ENCODE peak calls at places on chromosome 3, in ten cellular contexts. Q, D, E, R, M, F, I, V, A and O are unnamed samples.

GRCh38 chr3:23807161-23808015 is 1.6 kb downstream of the UBE2E1 start:
- DNase-seq in Q (no peak), A (peak), M (no peak), E (no peak), F (peak), I (peak), R (no peak), D (peak), V (no peak), O (no peak)

GRCh38 chr3:50630916-50631315 is 14.0 kb downstream of the MAPKAPK3 start:
- DNase-seq in D (no peak), I (no peak), E (no peak), M (no peak), A (no peak), Q (no peak), F (no peak), V (no peak), R (no peak), O (no peak)

GRCh38 chr3:172061724-172062184 is 22.4 kb downstream of the FNDC3B start:
- DNase-seq in I (peak), A (no peak), D (no peak), M (no peak), E (no peak), Q (no peak), R (no peak), F (no peak), V (no peak), O (no peak)

GRCh38 chr3:16423298-16423697 is 90.2 kb downstream of the RFTN1 start:
- DNase-seq in D (no peak), M (no peak), F (no peak), I (no peak), A (no peak), R (no peak), Q (no peak), E (no peak), V (no peak), O (no peak)

GRCh38 chr3:27093771-27094170 is 275.4 kb downstream of the NEK10 start:
- DNase-seq in R (no peak), M (no peak), V (no peak), F (no peak), Q (no peak), I (peak), E (no peak), A (no peak), D (no peak), O (no peak)

GRCh38 chr3:13791501-13792490 is 88.1 kb downstream of the WNT7A start:
- DNase-seq in I (no peak), A (no peak), Q (no peak), V (peak), M (no peak), F (no peak), E (no peak), R (no peak), D (no peak), O (no peak)

GRCh38 chr3:194809382-194809781 is 123.7 kb downstream of the FAM43A start:
- DNase-seq in F (no peak), I (no peak), E (no peak), R (no peak), A (peak), Q (no peak), M (no peak), D (no peak), V (peak), O (no peak)

GRCh38 chr3:97409612-97410011 is 354.9 kb upstream of the ARL6 start:
- DNase-seq in D (no peak), R (no peak), E (no peak), Q (no peak), M (no peak), A (no peak), F (no peak), I (no peak), V (no peak), O (no peak)

GRCh38 chr3:129402616-129403015 is 25.8 kb downstream of the EFCAB12 start:
- DNase-seq in A (no peak), D (no peak), V (no peak), M (no peak), Q (no peak), E (no peak), I (no peak), R (no peak), F (no peak), O (no peak)

GRCh38 chr3:161316006-161316689 is 55.2 kb downstream of the SPTSSB start:
- DNase-seq in D (peak), I (peak), E (no peak), M (no peak), A (no peak), R (no peak), F (peak), V (no peak), Q (no peak), O (no peak)

GRCh38 chr3:161851941-161852566 is 355.4 kb downstream of the OTOL1 start:
- DNase-seq in V (peak), A (peak), D (peak), R (no peak), F (peak), I (peak), E (peak), M (peak), Q (peak), O (peak)

DNA sequence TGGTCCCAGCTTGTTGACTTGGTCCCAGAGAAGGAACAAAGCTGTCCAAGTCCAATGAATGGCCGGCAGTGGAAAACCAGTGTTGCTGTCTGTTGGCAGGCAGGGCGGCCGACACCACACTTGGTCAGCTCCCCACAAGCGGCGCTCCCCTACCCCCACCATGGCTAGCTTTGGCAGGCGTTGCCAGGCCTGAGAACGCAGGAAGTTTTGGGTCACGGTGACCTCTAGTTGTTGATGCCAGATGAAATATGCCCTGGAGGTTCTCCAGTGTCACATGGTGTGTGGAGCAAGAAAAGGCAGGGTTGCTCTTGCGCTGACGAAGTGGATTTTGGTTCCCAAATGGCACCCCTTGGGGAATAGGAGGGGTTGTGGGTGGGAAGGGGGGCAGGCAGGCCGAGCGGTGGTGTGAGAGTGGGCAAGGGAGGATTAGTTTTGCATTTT is 72.7 kb upstream of the TPRG1 start:
- DNase-seq in F (peak), D (peak), M (no peak), I (peak), R (peak), E (no peak), Q (no peak), A (no peak), V (no peak), O (no peak)
- TF ChIP-seq CTCF in F (no peak), D (no peak), M (no peak), I (no peak), R (no peak), E (no peak), Q (no peak), A (no peak), V (no peak), O (no peak)

GRCh38 chr3:64318001-64318400 is 92.7 kb upstream of the PRICKLE2 start:
- DNase-seq in V (no peak), A (no peak), F (no peak), M (no peak), D (no peak), R (no peak), Q (no peak), I (no peak), E (no peak), O (no peak)

GRCh38 chr3:64318670-64319271 is 93.5 kb upstream of the PRICKLE2 start:
- DNase-seq in A (no peak), D (no peak), F (no peak), Q (no peak), I (no peak), M (no peak), E (no peak), R (no peak), V (no peak), O (no peak)

GRCh38 chr3:64316971-64317370 is 91.7 kb upstream of the PRICKLE2 start:
- DNase-seq in F (no peak), E (no peak), I (peak), R (no peak), Q (no peak), D (no peak), M (no peak), A (no peak), V (no peak), O (no peak)

GRCh38 chr3:64321747-64322146 is 96.5 kb upstream of the PRICKLE2 start:
- DNase-seq in E (no peak), D (no peak), R (no peak), I (peak), A (peak), M (peak), F (peak), Q (no peak), V (no peak), O (no peak)

DNA sequence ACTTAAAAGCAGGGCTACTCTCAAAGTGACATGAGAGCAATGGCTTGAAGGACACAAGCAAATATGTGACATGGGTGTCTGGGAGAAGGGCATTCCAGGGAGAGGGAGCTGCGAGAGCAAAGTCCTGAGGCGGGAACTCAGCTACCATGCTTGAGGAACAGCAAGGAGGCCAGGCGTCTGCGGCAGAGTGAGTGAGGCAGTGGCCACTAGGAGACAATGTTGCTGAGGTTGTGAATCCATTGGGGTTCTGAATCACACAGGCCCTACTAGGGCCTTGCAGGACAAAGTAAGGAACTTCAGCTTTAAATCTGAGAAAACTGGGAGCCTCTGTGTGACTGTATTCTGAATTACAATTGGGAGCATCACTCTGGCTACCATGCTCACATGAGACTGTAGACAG is 94.1 kb upstream of the PRICKLE2 start:
- DNase-seq in D (no peak), V (no peak), R (no peak), I (peak), Q (peak), E (no peak), A (no peak), M (no peak), F (no peak), O (no peak)
- TF ChIP-seq CTCF in D (no peak), V (no peak), R (no peak), I (peak), Q (peak), E (no peak), A (peak), M (peak), F (no peak), O (no peak)

DNA sequence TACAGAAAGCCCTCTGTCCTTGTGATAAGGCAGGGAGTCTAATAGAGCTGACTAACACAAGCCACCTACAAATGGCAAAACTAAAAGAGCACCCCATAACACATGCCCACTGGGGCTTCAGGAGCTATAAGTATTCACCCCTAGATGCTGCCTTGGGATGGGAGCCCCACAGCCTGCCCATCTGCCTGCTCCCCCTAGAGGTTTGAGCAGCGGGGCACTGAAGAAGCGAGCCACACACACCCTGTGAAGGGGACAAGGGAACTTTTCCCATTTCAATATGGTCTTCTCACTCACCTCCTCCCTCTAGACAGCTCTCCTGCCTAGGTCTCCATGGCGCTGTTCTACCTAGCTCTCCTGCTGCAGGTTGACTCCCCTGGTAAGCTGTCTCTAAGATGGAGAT is 261.0 kb downstream of the SHQ1 start:
- DNase-seq in D (no peak), R (no peak), F (no peak), I (no peak), E (no peak), V (no peak), M (no peak), A (no peak), Q (no peak), O (no peak)
- TF ChIP-seq CTCF in D (no peak), R (no peak), F (no peak), I (no peak), E (no peak), V (no peak), M (no peak), A (no peak), Q (peak), O (no peak)

GRCh38 chr3:182962162-182962561 is 18.2 kb downstream of the DCUN1D1 start:
- DNase-seq in F (peak), A (no peak), M (no peak), V (no peak), E (no peak), D (no peak), I (no peak), Q (no peak), R (no peak), O (no peak)
- TF ChIP-seq CTCF in F (no peak), A (no peak), M (no peak), V (no peak), E (no peak), D (no peak), I (no peak), Q (no peak), R (no peak), O (no peak)

DNA sequence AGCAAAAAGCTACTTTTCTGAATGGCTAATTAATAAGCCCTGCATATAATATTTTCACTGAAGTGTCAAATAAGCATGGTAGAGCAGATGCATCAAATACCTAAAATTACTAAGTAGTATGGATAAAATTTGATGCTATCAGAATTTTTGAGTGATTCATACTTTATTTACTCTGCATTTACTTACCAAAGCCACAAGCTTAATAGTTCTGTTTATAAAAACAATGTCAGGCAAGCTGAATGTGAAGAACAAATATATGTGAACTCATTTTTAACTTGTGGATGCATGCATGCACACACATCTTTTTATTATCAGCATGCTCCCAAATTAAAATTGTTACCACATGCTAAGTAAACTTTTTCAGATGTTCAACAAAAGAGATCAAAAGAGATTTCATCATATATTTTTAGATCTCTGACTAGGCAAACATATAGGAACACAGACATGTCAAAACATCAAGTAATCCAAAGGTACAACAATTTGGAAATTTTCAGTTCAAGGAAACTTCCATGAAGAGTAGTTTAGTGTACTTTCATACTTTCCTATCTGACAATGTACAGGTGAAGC is 969.4 kb downstream of the ROBO1 start:
- DNase-seq in A (no peak), V (no peak), E (no peak), F (no peak), I (peak), D (no peak), Q (no peak), R (no peak), M (no peak), O (no peak)
- TF ChIP-seq CTCF in A (no peak), V (no peak), E (no peak), F (no peak), I (no peak), D (no peak), Q (no peak), R (no peak), M (no peak), O (no peak)

GRCh38 chr3:72345980-72346379 is 502.3 kb downstream of the SHQ1 start:
- DNase-seq in R (no peak), V (no peak), F (no peak), M (no peak), E (no peak), A (no peak), Q (no peak), I (no peak), D (no peak), O (no peak)
- TF ChIP-seq CTCF in R (no peak), V (no peak), F (no peak), M (no peak), E (no peak), A (no peak), Q (peak), I (no peak), D (no peak), O (no peak)

DNA sequence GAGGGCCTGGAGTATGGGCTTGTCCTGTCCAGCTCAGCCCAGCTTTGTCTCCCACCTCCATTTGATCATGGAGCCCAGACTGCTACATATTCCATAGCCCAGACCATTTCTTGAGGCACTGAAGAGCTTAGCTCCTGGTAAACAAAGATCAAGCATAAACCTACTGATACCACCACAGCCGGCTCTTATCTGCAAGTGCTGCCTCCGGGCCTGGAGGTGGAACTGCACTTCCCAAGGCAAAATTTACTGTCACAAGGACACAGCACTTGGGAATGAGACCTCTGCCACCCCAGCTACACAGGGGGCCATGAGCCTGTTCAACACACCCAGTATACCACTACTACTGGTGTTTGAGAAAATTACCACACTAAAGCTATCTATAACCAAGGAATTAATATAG is 53.7 kb upstream of the PLSCR5 start:
- DNase-seq in Q (no peak), I (no peak), D (no peak), R (no peak), M (no peak), V (no peak), A (no peak), E (no peak), F (no peak), O (no peak)
- TF ChIP-seq CTCF in Q (no peak), I (no peak), D (no peak), R (no peak), M (no peak), V (no peak), A (no peak), E (no peak), F (no peak), O (no peak)

DNA sequence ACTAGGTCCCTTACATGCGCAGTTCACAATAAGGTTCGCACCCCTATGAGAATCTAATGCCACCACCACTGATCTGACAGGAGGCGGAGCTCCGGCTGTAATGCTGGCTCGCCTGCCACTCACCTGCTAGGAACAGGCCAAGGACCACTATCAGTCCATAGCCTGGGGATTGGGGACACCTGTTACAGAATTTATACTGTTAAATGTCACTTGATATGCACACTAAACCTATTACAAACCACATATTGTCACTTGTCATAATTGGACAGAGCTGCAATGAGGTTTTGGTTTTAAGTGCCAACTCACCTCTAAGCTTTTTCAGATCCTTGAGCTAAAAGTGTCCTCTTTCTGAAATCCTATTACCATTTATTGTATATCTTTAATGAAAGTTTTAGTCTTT is 507.9 kb upstream of the TPRG1 start:
- DNase-seq in M (no peak), R (no peak), V (no peak), A (no peak), I (no peak), D (no peak), Q (no peak), E (no peak), F (no peak), O (no peak)
- TF ChIP-seq CTCF in M (no peak), R (no peak), V (no peak), A (no peak), I (no peak), D (no peak), Q (no peak), E (no peak), F (no peak), O (no peak)

DNA sequence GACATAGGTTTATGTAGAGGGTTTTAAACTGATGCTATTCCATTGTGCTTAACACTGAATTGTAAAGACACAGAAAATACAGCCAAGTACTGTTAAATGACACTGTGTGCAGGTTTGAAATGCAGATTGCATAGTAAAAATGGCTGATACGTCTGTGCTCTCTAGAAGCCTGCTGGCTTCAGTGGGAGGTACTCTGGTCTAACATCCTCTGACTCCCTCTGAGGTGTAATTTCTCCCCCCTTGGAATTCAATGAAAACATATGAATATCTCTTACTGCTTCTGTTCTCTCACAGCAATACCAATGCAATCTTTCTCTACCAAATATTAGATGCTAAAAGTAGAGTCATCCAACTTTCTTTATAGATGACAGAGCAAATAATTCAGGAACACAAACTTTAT is 176.6 kb downstream of the SLC9A9 start:
- DNase-seq in V (no peak), F (no peak), E (no peak), M (no peak), R (no peak), Q (no peak), A (no peak), I (peak), D (no peak), O (no peak)
- TF ChIP-seq CTCF in V (no peak), F (no peak), E (no peak), M (no peak), R (no peak), Q (no peak), A (no peak), I (no peak), D (no peak), O (no peak)